ENCODE peak calls at places on chromosomes 4 and X, in ten cellular contexts. M is mammary epithelial cell, Q is frontal cortex, Y is PC-3, T is stromal cell of bone marrow, A is activated T-cell treated with anti-CD3 and anti-CD28 coated beads for 1 hour, W is anterior cingulate cortex, C is DMS153, N is stomach, Z is renal cortical epithelial cell. E is an unnamed sample.

GRCh38 chrX:97326456-97326855 is 442.7 kb downstream of the RPA4 start:
- DNase-seq in M (no peak), Q (no peak), A (no peak), N (no peak), Z (peak), C (no peak), Y (no peak), W (no peak), T (no peak), E (no peak)

GRCh38 chrX:50736651-50737050 is 77.3 kb downstream of the SHROOM4 start:
- DNase-seq in A (no peak), W (no peak), N (no peak), Y (no peak), T (no peak), Q (no peak), M (no peak), Z (no peak), C (no peak), E (no peak)

GRCh38 chr4:119189638-119190037 is 22.9 kb upstream of the USP53 start:
- DNase-seq in T (no peak), Q (no peak), Y (no peak), N (no peak), A (no peak), C (no peak), Z (peak), W (no peak), M (peak), E (no peak)

GRCh38 chr4:146342600-146343192 is 128.4 kb downstream of the REELD1 start:
- DNase-seq in W (no peak), Y (peak), T (no peak), N (no peak), Q (no peak), M (no peak), C (no peak), Z (peak), A (no peak), E (peak)

GRCh38 chrX:16733013-16733412 is 13.6 kb downstream of the SYAP1 start:
- DNase-seq in N (no peak), A (no peak), C (no peak), Q (no peak), Y (no peak), W (no peak), Z (no peak), T (no peak), M (no peak), E (no peak)

GRCh38 chrX:69158166-69159040 is 6.8 kb downstream of the PJA1 start:
- DNase-seq in W (no peak), Q (no peak), A (peak), Z (peak), M (peak), N (peak), Y (peak), T (peak), C (peak), E (peak)

GRCh38 chr4:88104902-88105610 is 53.4 kb downstream of the ABCG2 start:
- DNase-seq in T (peak), C (peak), N (no peak), M (peak), Y (peak), A (no peak), W (no peak), Z (peak), Q (no peak), E (peak)

GRCh38 chrX:38318196-38318595 is 9.1 kb downstream of the RPGR start:
- DNase-seq in C (no peak), Q (no peak), Z (no peak), N (no peak), A (no peak), Y (no peak), M (no peak), T (no peak), W (no peak), E (no peak)

GRCh38 chr4:184826315-184827266 is 823 bp upstream of the ACSL1 start:
- DNase-seq in C (peak), W (no peak), M (no peak), N (peak), T (no peak), Z (no peak), Y (peak), A (peak), Q (no peak), E (peak)

E was measured in DMS53.